ENCODE peak calls at places on chromosomes 6 and 20, in nine cellular contexts. One of them, this sample, is unnamed.
A peak's percentile ranks its signal among the peaks of the same experiment; 100 is the strongest.

GRCh38 chr20:33685328-33686007 is 717 bp downstream of the E2F1 start:
- DNase-seq in upper lobe of right lung: no peak
- DNase-seq in psoas muscle: no peak
- DNase-seq in PC-9: peak; percentile 44
- DNase-seq in heart left ventricle: no peak
- DNase-seq in adipocyte: peak; percentile 38
- DNase-seq in CD4-positive, CD25-positive, alpha-beta regulatory T cell: no peak
- DNase-seq in left lung: no peak
- DNase-seq in prostate gland: no peak
- DNase-seq in this sample: no peak

GRCh38 chr20:53763707-53764415 is 170.2 kb upstream of the ZNF217 start:
- DNase-seq in heart left ventricle: no peak
- DNase-seq in psoas muscle: no peak
- DNase-seq in prostate gland: peak; percentile 68
- DNase-seq in left lung: no peak
- DNase-seq in PC-9: no peak
- DNase-seq in upper lobe of right lung: no peak
- DNase-seq in CD4-positive, CD25-positive, alpha-beta regulatory T cell: no peak
- DNase-seq in adipocyte: peak; percentile 68
- DNase-seq in this sample: no peak

GRCh38 chr20:62186887-62187866 is 4.3 kb downstream of the MTG2 start:
- DNase-seq in heart left ventricle: no peak
- DNase-seq in prostate gland: no peak
- DNase-seq in CD4-positive, CD25-positive, alpha-beta regulatory T cell: no peak
- DNase-seq in adipocyte: peak; percentile 4
- DNase-seq in PC-9: no peak
- DNase-seq in upper lobe of right lung: no peak
- DNase-seq in left lung: no peak
- DNase-seq in psoas muscle: no peak
- DNase-seq in this sample: no peak

GRCh38 chr6:18155864-18156396 is 708 bp downstream of the KDM1B start:
- DNase-seq in CD4-positive, CD25-positive, alpha-beta regulatory T cell: no peak
- DNase-seq in psoas muscle: peak; percentile 47
- DNase-seq in upper lobe of right lung: peak; percentile 87
- DNase-seq in heart left ventricle: peak; percentile 49
- DNase-seq in prostate gland: peak; percentile 73
- DNase-seq in PC-9: peak; percentile 77
- DNase-seq in left lung: peak; percentile 84
- DNase-seq in adipocyte: peak; percentile 53
- DNase-seq in this sample: peak; percentile 51

GRCh38 chr6:46937623-46938022 is 15.9 kb upstream of the ADGRF5 start:
- DNase-seq in heart left ventricle: no peak
- DNase-seq in left lung: no peak
- DNase-seq in adipocyte: no peak
- DNase-seq in PC-9: no peak
- DNase-seq in prostate gland: no peak
- DNase-seq in psoas muscle: no peak
- DNase-seq in upper lobe of right lung: no peak
- DNase-seq in CD4-positive, CD25-positive, alpha-beta regulatory T cell: no peak
- DNase-seq in this sample: no peak

GRCh38 chr20:46084805-46085792 is 4.7 kb downstream of the NCOA5 start:
- DNase-seq in heart left ventricle: no peak
- DNase-seq in adipocyte: peak; percentile 75
- DNase-seq in CD4-positive, CD25-positive, alpha-beta regulatory T cell: no peak
- DNase-seq in left lung: no peak
- DNase-seq in upper lobe of right lung: no peak
- DNase-seq in psoas muscle: no peak
- DNase-seq in prostate gland: no peak
- DNase-seq in PC-9: no peak
- DNase-seq in this sample: no peak

GRCh38 chr6:24401458-24401857 is 1.3 kb upstream of the MRS2 start:
- DNase-seq in adipocyte: no peak
- DNase-seq in prostate gland: no peak
- DNase-seq in psoas muscle: no peak
- DNase-seq in CD4-positive, CD25-positive, alpha-beta regulatory T cell: no peak
- DNase-seq in PC-9: no peak
- DNase-seq in heart left ventricle: no peak
- DNase-seq in left lung: no peak
- DNase-seq in upper lobe of right lung: no peak
- DNase-seq in this sample: no peak

GRCh38 chr6:134882426-134883038 is 67.4 kb downstream of the ALDH8A1 start:
- DNase-seq in upper lobe of right lung: no peak
- DNase-seq in left lung: peak; percentile 41
- DNase-seq in psoas muscle: peak; percentile 48
- DNase-seq in prostate gland: peak; percentile 40
- DNase-seq in CD4-positive, CD25-positive, alpha-beta regulatory T cell: peak; percentile 48
- DNase-seq in heart left ventricle: peak; percentile 38
- DNase-seq in PC-9: peak; percentile 59
- DNase-seq in adipocyte: peak; percentile 86
- DNase-seq in this sample: peak; percentile 34

GRCh38 chr20:45732199-45732598 is 10.1 kb downstream of the SPINT4 start:
- DNase-seq in adipocyte: no peak
- DNase-seq in psoas muscle: no peak
- DNase-seq in left lung: no peak
- DNase-seq in heart left ventricle: no peak
- DNase-seq in CD4-positive, CD25-positive, alpha-beta regulatory T cell: no peak
- DNase-seq in upper lobe of right lung: no peak
- DNase-seq in prostate gland: no peak
- DNase-seq in PC-9: no peak
- DNase-seq in this sample: no peak

GRCh38 chr6:296151-297122 is 4.2 kb downstream of the DUSP22 start:
- DNase-seq in left lung: no peak
- DNase-seq in prostate gland: no peak
- DNase-seq in upper lobe of right lung: peak; percentile 65
- DNase-seq in PC-9: no peak
- DNase-seq in CD4-positive, CD25-positive, alpha-beta regulatory T cell: no peak
- DNase-seq in heart left ventricle: peak; percentile 66
- DNase-seq in psoas muscle: no peak
- DNase-seq in adipocyte: no peak
- DNase-seq in this sample: peak; percentile 43

GRCh38 chr6:12232339-12232738 is 57.8 kb upstream of the EDN1 start:
- DNase-seq in PC-9: no peak
- DNase-seq in adipocyte: no peak
- DNase-seq in prostate gland: no peak
- DNase-seq in psoas muscle: no peak
- DNase-seq in left lung: no peak
- DNase-seq in heart left ventricle: no peak
- DNase-seq in upper lobe of right lung: no peak
- DNase-seq in CD4-positive, CD25-positive, alpha-beta regulatory T cell: peak; percentile 15
- DNase-seq in this sample: no peak

DNA sequence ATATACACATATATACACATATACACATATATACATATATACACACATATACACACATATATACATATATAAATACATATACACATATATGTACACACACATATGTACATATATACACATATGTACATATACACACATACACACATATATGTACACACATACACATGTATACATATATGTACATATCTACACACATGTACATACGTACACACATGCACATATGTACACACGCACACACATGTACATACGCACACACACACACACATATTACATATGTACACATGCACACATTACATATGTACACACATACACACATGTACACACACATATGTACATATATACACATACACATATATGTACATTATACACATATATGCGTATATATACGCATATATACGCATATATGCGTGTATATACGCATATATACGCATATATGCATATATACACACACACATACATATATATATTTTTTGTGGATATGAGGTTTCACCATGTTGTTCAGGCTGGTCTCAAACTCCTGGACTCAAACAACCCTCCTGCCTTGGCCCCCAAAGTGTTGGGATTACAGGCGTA is 27.2 kb downstream of the SRC start:
- DNase-seq in prostate gland: no peak
- DNase-seq in left lung: no peak
- DNase-seq in psoas muscle: no peak
- DNase-seq in upper lobe of right lung: peak; percentile 6
- DNase-seq in adipocyte: no peak
- DNase-seq in heart left ventricle: no peak
- DNase-seq in CD4-positive, CD25-positive, alpha-beta regulatory T cell: no peak
- DNase-seq in PC-9: no peak
- DNase-seq in this sample: no peak
- H3K4me1 ChIP-seq in prostate gland: no peaks in the 10 kb centered on the region
- H3K4me1 ChIP-seq in left lung: no peaks in the 10 kb centered on the region
- H3K4me1 ChIP-seq in psoas muscle: no peaks in the 10 kb centered on the region
- H3K4me1 ChIP-seq in upper lobe of right lung: no peaks in the 10 kb centered on the region
- H3K4me1 ChIP-seq in adipocyte: no peaks in the 10 kb centered on the region
- H3K4me1 ChIP-seq in heart left ventricle: no peaks in the 10 kb centered on the region
- H3K4me1 ChIP-seq in CD4-positive, CD25-positive, alpha-beta regulatory T cell: no peaks in the 10 kb centered on the region
- H3K4me1 ChIP-seq in PC-9: no peaks in the 10 kb centered on the region
- H3K4me1 ChIP-seq in this sample: no peaks in the 10 kb centered on the region

GRCh38 chr6:37940074-37940847 is 120.7 kb downstream of the ZFAND3 start:
- DNase-seq in left lung: no peak
- DNase-seq in PC-9: no peak
- DNase-seq in heart left ventricle: peak; percentile 63
- DNase-seq in CD4-positive, CD25-positive, alpha-beta regulatory T cell: no peak
- DNase-seq in psoas muscle: no peak
- DNase-seq in adipocyte: peak; percentile 43
- DNase-seq in prostate gland: peak; percentile 16
- DNase-seq in upper lobe of right lung: no peak
- DNase-seq in this sample: no peak

GRCh38 chr6:37942606-37943376 is 123.3 kb downstream of the ZFAND3 start:
- DNase-seq in psoas muscle: no peak
- DNase-seq in heart left ventricle: no peak
- DNase-seq in CD4-positive, CD25-positive, alpha-beta regulatory T cell: no peak
- DNase-seq in PC-9: no peak
- DNase-seq in adipocyte: peak; percentile 24
- DNase-seq in left lung: no peak
- DNase-seq in prostate gland: no peak
- DNase-seq in upper lobe of right lung: no peak
- DNase-seq in this sample: no peak

GRCh38 chr6:37946021-37946420 is 126.5 kb downstream of the ZFAND3 start:
- DNase-seq in CD4-positive, CD25-positive, alpha-beta regulatory T cell: no peak
- DNase-seq in heart left ventricle: no peak
- DNase-seq in PC-9: no peak
- DNase-seq in psoas muscle: no peak
- DNase-seq in adipocyte: no peak
- DNase-seq in left lung: no peak
- DNase-seq in prostate gland: no peak
- DNase-seq in upper lobe of right lung: no peak
- DNase-seq in this sample: no peak

GRCh38 chr6:37938909-37939308 is 119.4 kb downstream of the ZFAND3 start:
- DNase-seq in psoas muscle: no peak
- DNase-seq in upper lobe of right lung: no peak
- DNase-seq in prostate gland: no peak
- DNase-seq in PC-9: no peak
- DNase-seq in CD4-positive, CD25-positive, alpha-beta regulatory T cell: no peak
- DNase-seq in heart left ventricle: no peak
- DNase-seq in left lung: no peak
- DNase-seq in adipocyte: peak; percentile 12
- DNase-seq in this sample: no peak

DNA sequence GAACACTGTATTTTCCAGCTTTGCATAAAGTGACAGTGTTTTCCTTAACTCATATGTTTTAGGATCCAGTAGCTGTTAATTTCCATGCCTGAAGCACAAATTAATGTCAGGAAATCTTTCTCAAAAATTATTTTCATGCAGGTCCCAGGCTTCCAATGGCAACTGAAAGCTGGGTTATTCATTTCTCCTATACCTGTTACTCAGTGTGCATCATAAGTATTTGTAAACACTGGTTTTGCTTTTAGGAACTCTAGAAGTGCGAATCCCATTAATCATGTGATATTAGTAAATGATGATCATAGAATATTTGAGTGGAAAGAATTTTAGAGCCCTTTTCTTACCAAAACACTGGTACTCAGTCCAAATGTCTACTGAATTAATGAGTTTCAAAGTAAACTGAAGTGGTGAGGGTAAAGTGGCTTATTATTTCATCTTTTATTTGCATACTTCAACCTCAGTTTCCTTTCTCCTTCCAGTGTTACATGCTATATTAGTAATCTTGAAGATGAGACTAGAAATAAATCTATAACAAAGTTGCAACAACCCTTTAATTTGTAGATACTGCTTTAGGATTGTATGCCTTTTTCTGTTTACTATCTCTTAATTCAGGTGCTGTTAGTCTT is 124.0 kb downstream of the ZFAND3 start:
- DNase-seq in heart left ventricle: no peak
- DNase-seq in prostate gland: no peak
- DNase-seq in upper lobe of right lung: no peak
- DNase-seq in adipocyte: no peak
- DNase-seq in left lung: no peak
- DNase-seq in CD4-positive, CD25-positive, alpha-beta regulatory T cell: no peak
- DNase-seq in PC-9: no peak
- DNase-seq in psoas muscle: no peak
- DNase-seq in this sample: no peak
- H3K4me1 ChIP-seq in heart left ventricle: peaks cover 30% of the 10 kb centered on the region
- H3K4me1 ChIP-seq in prostate gland: no peaks in the 10 kb centered on the region
- H3K4me1 ChIP-seq in upper lobe of right lung: peaks cover 16% of the 10 kb centered on the region
- H3K4me1 ChIP-seq in adipocyte: peaks cover 26% of the 10 kb centered on the region
- H3K4me1 ChIP-seq in left lung: no peaks in the 10 kb centered on the region
- H3K4me1 ChIP-seq in CD4-positive, CD25-positive, alpha-beta regulatory T cell: no peaks in the 10 kb centered on the region
- H3K4me1 ChIP-seq in PC-9: no peaks in the 10 kb centered on the region
- H3K4me1 ChIP-seq in psoas muscle: peaks cover 61% of the 10 kb centered on the region
- H3K4me1 ChIP-seq in this sample: peaks cover 35% of the 10 kb centered on the region

DNA sequence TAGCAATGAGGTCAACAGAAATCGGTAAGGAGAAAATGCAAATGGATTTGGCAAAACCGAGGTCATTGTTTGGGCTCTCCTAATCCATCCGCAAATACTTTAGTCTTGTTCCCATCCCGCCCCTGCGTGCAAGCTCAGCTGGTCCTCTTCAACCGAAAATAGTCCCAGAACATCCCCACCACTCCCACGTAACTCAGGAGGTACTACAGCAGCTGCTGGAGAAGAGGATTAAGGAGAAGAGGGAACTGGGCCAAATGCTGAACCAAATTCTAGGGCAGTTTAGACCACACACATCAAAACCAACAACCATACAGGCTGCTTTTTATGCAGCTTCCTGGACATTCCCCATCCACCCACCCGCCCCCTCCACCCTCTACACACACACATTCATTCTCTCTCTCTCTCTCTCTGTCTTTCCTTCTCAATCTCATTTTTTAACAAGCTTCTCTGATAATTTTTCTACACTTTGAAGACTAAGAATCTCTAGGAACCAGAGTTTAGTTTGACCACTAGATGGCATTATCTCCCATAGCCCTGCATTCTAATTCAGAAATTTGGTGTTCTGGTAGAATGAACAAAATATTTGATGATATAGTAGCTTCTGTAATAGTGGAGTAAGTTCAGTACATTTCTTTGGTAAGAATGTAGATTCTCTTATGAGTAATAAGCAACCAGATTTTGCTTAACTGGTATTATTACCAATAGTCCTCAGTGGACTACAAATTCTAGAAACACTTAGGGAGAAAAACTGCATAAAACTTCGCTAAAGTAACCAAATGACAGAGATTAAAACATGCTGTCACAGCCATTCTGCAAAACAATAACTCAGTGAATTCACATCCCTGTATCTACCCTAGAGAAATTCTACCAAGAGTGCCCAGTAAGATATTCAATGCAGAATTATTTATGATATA is 52.1 kb upstream of the BEND6 start:
- DNase-seq in heart left ventricle: peak; percentile 19
- DNase-seq in upper lobe of right lung: no peak
- DNase-seq in prostate gland: no peak
- DNase-seq in adipocyte: peak; percentile 86
- DNase-seq in left lung: no peak
- DNase-seq in CD4-positive, CD25-positive, alpha-beta regulatory T cell: peak; percentile 31
- DNase-seq in psoas muscle: no peak
- DNase-seq in PC-9: no peak
- DNase-seq in this sample: no peak
- H3K4me1 ChIP-seq in heart left ventricle: no peaks in the 10 kb centered on the region
- H3K4me1 ChIP-seq in upper lobe of right lung: no peaks in the 10 kb centered on the region
- H3K4me1 ChIP-seq in prostate gland: no peaks in the 10 kb centered on the region
- H3K4me1 ChIP-seq in adipocyte: peaks cover 22% of the 10 kb centered on the region
- H3K4me1 ChIP-seq in left lung: no peaks in the 10 kb centered on the region
- H3K4me1 ChIP-seq in CD4-positive, CD25-positive, alpha-beta regulatory T cell: no peaks in the 10 kb centered on the region
- H3K4me1 ChIP-seq in psoas muscle: no peaks in the 10 kb centered on the region
- H3K4me1 ChIP-seq in PC-9: peaks cover 19% of the 10 kb centered on the region
- H3K4me1 ChIP-seq in this sample: no peaks in the 10 kb centered on the region

GRCh38 chr20:23143098-23143497 is 57.0 kb upstream of the CD93 start:
- DNase-seq in adipocyte: peak; percentile 89
- DNase-seq in CD4-positive, CD25-positive, alpha-beta regulatory T cell: no peak
- DNase-seq in PC-9: peak; percentile 37
- DNase-seq in psoas muscle: peak; percentile 68
- DNase-seq in prostate gland: no peak
- DNase-seq in upper lobe of right lung: no peak
- DNase-seq in heart left ventricle: peak; percentile 74
- DNase-seq in left lung: peak; percentile 80
- DNase-seq in this sample: no peak
- H3K4me1 ChIP-seq in adipocyte: peaks cover 61% of the 10 kb centered on the region
- H3K4me1 ChIP-seq in CD4-positive, CD25-positive, alpha-beta regulatory T cell: peaks cover 20% of the 10 kb centered on the region
- H3K4me1 ChIP-seq in PC-9: peaks cover 76% of the 10 kb centered on the region
- H3K4me1 ChIP-seq in psoas muscle: peaks cover 71% of the 10 kb centered on the region
- H3K4me1 ChIP-seq in prostate gland: no peaks in the 10 kb centered on the region
- H3K4me1 ChIP-seq in upper lobe of right lung: peaks cover 45% of the 10 kb centered on the region
- H3K4me1 ChIP-seq in heart left ventricle: peaks cover 24% of the 10 kb centered on the region
- H3K4me1 ChIP-seq in left lung: peaks cover 18% of the 10 kb centered on the region
- H3K4me1 ChIP-seq in this sample: peaks cover 44% of the 10 kb centered on the region